ENCODE peak calls at places on chromosomes 12 and 14, in nine cellular contexts. D is adrenal gland, K is fibroblast of the aortic adventitia, L is PC-9, N is heart left ventricle, V is Caco-2, O is LNCaP clone FGC, Q is natural killer cell, B is GM12878. E is an unnamed sample.

GRCh38 chr12:90305379-90305778 is 596.7 kb upstream of the ATP2B1 start:
- DNase-seq in L (peak), N (no peak), V (peak), B (no peak), D (no peak), Q (no peak), K (no peak), O (peak), E (no peak)

GRCh38 chr12:29226621-29227020 is 77.5 kb downstream of the FAR2 start:
- DNase-seq in L (no peak), V (no peak), Q (no peak), O (no peak), N (no peak), B (no peak), D (no peak), K (no peak), E (no peak)

GRCh38 chr14:53327716-53328115 is 174.6 kb upstream of the DDHD1 start:
- DNase-seq in D (peak), N (no peak), K (peak), Q (no peak), O (peak), L (no peak), V (no peak), B (no peak), E (no peak)

GRCh38 chr14:58104808-58105207 is 47.2 kb downstream of the ARMH4 start:
- DNase-seq in O (peak), N (no peak), B (no peak), K (peak), V (no peak), D (no peak), L (no peak), Q (no peak), E (peak)

GRCh38 chr14:94592457-94592856 is 11.2 kb downstream of the SERPINA5 start:
- DNase-seq in L (no peak), V (no peak), N (no peak), Q (no peak), D (no peak), O (no peak), K (no peak), B (no peak), E (no peak)

GRCh38 chr14:31950760-31951637 is 126.1 kb upstream of the ARHGAP5 start:
- DNase-seq in D (no peak), O (no peak), B (no peak), V (no peak), Q (no peak), N (peak), L (peak), K (peak), E (no peak)

GRCh38 chr12:125651625-125652024 is 586.4 kb downstream of the AACS start:
- DNase-seq in K (no peak), D (no peak), O (no peak), Q (no peak), B (no peak), N (no peak), V (no peak), L (no peak), E (no peak)

GRCh38 chr12:71639341-71639760 is 24.3 kb downstream of the ZFC3H1 start:
- DNase-seq in N (peak), L (no peak), D (no peak), V (peak), Q (no peak), B (no peak), K (no peak), O (no peak), E (no peak)

GRCh38 chr12:513446-513845 is 53.7 kb downstream of the B4GALNT3 start:
- DNase-seq in B (no peak), Q (no peak), N (no peak), O (no peak), D (no peak), L (peak), V (peak), K (no peak), E (no peak)

GRCh38 chr12:117161460-117162166 is 28.7 kb downstream of the FBXO21 start:
- DNase-seq in L (no peak), V (no peak), O (no peak), N (no peak), K (no peak), Q (no peak), D (no peak), B (no peak), E (no peak)

GRCh38 chr14:31229638-31230229 is 22.1 kb upstream of the HECTD1 start:
- DNase-seq in N (peak), L (peak), O (peak), V (peak), B (no peak), Q (no peak), D (peak), K (peak), E (peak)

GRCh38 chr14:104956290-104956890 is 21.8 kb downstream of the AHNAK2 start:
- DNase-seq in O (no peak), L (no peak), V (no peak), D (peak), K (no peak), Q (no peak), B (no peak), N (peak), E (no peak)

GRCh38 chr12:94429191-94429590 is 30.5 kb downstream of the CEP83 start:
- DNase-seq in K (no peak), O (no peak), V (no peak), N (no peak), L (no peak), Q (no peak), B (no peak), D (no peak), E (no peak)

GRCh38 chr14:61438860-61439765 is 117.7 kb downstream of the PRKCH start:
- DNase-seq in V (peak), B (peak), K (peak), Q (no peak), O (peak), L (peak), D (peak), N (peak), E (no peak)

GRCh38 chr12:64696065-64696741 is 63.0 kb downstream of the GNS start:
- DNase-seq in D (no peak), Q (no peak), K (peak), O (no peak), B (no peak), N (no peak), L (no peak), V (no peak), E (no peak)

GRCh38 chr14:61512026-61512425 is 183.3 kb upstream of the HIF1A start:
- DNase-seq in Q (no peak), B (no peak), N (no peak), K (no peak), D (no peak), O (no peak), L (no peak), V (no peak), E (no peak)

DNA sequence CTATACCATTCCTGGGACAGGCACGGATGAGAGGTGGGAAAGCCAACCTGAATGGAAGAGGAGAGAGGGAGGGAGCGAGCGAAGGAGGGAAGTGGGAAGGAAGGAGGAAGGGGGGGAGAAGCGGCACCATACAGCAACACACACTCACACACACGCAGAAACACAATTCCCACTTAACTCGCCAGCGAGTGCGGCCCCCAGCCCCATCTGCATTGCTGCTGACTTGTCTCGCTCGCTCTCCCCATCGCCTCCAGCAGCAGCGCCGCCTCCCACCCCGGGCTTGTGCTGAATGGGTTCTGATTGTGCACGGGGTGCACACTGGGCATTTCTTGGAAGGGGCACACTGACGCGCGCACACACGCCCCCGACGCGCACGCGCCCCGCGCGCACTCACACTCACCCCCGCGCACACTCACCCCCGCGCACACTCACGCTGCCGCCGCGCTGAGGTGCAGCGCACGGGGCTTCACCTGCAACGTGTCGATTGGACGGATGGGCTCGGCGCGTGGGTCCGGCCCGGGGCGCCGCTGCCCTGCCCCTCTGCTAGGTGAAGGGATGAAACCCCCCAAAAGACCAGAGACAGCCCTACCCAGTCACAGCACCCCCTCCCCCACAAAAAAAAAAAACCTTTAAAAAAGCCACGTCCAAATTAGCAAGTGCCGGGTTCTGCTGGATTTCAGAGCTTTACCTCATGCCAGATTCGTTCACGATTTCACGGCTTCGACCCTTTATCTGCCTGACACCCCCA is 680 bp downstream of the GRIN2B start:
- DNase-seq in D (no peak), B (no peak), O (no peak), Q (no peak), N (no peak), V (no peak), L (no peak), K (no peak), E (no peak)
- TF ChIP-seq CTCF in D (no peak), B (no peak), O (no peak), Q (no peak), N (no peak), V (no peak), L (no peak), K (no peak), E (no peak)

GRCh38 chr12:54684636-54685630 is 36.8 kb upstream of the DCD start:
- DNase-seq in L (no peak), Q (no peak), D (no peak), V (no peak), O (no peak), N (no peak), B (no peak), K (no peak), E (no peak)

GRCh38 chr12:54689034-54689372 is 40.8 kb upstream of the DCD start:
- DNase-seq in L (no peak), D (no peak), Q (no peak), N (no peak), O (no peak), K (no peak), V (no peak), B (no peak), E (no peak)

GRCh38 chr12:54688309-54689033 is 40.3 kb upstream of the DCD start:
- DNase-seq in Q (no peak), B (no peak), K (no peak), N (no peak), L (no peak), O (no peak), V (no peak), D (no peak), E (no peak)

GRCh38 chr12:54692353-54692752 is 44.2 kb upstream of the DCD start:
- DNase-seq in Q (no peak), V (no peak), O (no peak), B (no peak), N (no peak), D (no peak), K (no peak), L (no peak), E (no peak)

GRCh38 chr12:54689984-54690383 is 41.8 kb upstream of the DCD start:
- DNase-seq in K (no peak), D (no peak), O (no peak), Q (no peak), N (no peak), L (no peak), B (no peak), V (no peak), E (no peak)
- TF ChIP-seq CTCF in K (no peak), D (no peak), O (peak), Q (no peak), N (no peak), L (no peak), B (peak), V (peak), E (no peak)

DNA sequence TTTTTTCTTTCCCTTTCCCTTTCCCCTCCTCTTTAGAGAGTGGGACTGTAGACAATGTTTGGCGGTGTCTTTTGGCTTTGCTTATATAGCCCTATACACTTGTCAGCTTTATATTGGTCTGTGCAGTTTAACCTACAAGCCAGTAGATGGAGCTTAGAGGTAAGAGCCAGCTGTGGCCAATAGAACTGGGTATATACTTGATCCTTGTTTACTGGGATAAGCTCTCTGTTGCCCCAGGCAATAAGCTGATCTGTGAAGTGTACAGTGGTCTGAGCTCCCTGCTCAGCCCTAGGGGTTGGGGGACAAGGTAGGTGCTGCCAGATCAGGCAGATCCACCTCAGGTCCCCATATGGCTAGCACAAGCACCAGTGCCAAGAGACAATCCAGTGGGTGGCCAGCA is 434.1 kb downstream of the NOVA1 start:
- DNase-seq in N (no peak), L (no peak), O (peak), K (peak), V (peak), B (no peak), D (no peak), Q (no peak), E (no peak)
- TF ChIP-seq CTCF in N (no peak), L (peak), O (peak), K (peak), V (peak), B (no peak), D (no peak), Q (no peak), E (no peak)

GRCh38 chr14:21999400-21999799 is 325.8 kb upstream of the OR4E1 start:
- DNase-seq in D (no peak), V (no peak), N (no peak), L (no peak), Q (no peak), O (no peak), K (no peak), B (no peak), E (no peak)

GRCh38 chr14:21993837-21994236 is 320.2 kb upstream of the OR4E1 start:
- DNase-seq in K (no peak), Q (no peak), V (no peak), L (no peak), D (no peak), N (no peak), O (no peak), B (no peak), E (no peak)

GRCh38 chr14:21995332-21995731 is 321.7 kb upstream of the OR4E1 start:
- DNase-seq in K (no peak), N (no peak), D (no peak), B (no peak), Q (no peak), L (no peak), V (no peak), O (no peak), E (no peak)

GRCh38 chr14:21993070-21993469 is 319.5 kb upstream of the OR4E1 start:
- DNase-seq in Q (no peak), N (no peak), L (no peak), D (no peak), B (no peak), K (no peak), O (no peak), V (no peak), E (no peak)

GRCh38 chr14:21997300-21997699 is 323.7 kb upstream of the OR4E1 start:
- DNase-seq in O (no peak), B (no peak), D (no peak), Q (no peak), N (no peak), V (no peak), K (no peak), L (no peak), E (no peak)
- TF ChIP-seq CTCF in O (peak), B (peak), D (no peak), Q (no peak), N (no peak), V (peak), K (no peak), L (no peak), E (no peak)

GRCh38 chr12:57815177-57816000 is 3.1 kb downstream of the AVIL start:
- DNase-seq in D (no peak), O (no peak), L (no peak), V (no peak), Q (no peak), N (no peak), B (no peak), K (no peak), E (no peak)
- TF ChIP-seq CTCF in D (no peak), O (no peak), L (no peak), V (peak), Q (no peak), N (no peak), B (no peak), K (peak), E (no peak)

GRCh38 chr12:53268009-53268636 is at the start of gene ESPL1:
- DNase-seq in V (peak), K (peak), L (peak), Q (peak), B (peak), D (peak), O (no peak), N (peak), E (no peak)
- TF ChIP-seq CTCF in V (peak), K (peak), L (no peak), Q (no peak), B (peak), D (peak), O (no peak), N (no peak), E (peak)

GRCh38 chr12:12397184-12397583 is 40.3 kb downstream of the BORCS5 start:
- DNase-seq in D (no peak), L (no peak), B (no peak), Q (no peak), V (no peak), O (no peak), N (no peak), K (no peak), E (no peak)

GRCh38 chr12:12396727-12397126 is 39.8 kb downstream of the BORCS5 start:
- DNase-seq in V (no peak), L (no peak), N (no peak), O (no peak), D (no peak), B (no peak), Q (no peak), K (no peak), E (no peak)

GRCh38 chr12:12399906-12400305 is 43.0 kb downstream of the BORCS5 start:
- DNase-seq in B (no peak), V (no peak), D (no peak), L (no peak), K (peak), O (no peak), Q (no peak), N (no peak), E (no peak)

GRCh38 chr12:12399161-12399560 is 42.3 kb downstream of the BORCS5 start:
- DNase-seq in D (no peak), N (no peak), L (no peak), V (no peak), O (no peak), K (no peak), Q (no peak), B (no peak), E (no peak)

GRCh38 chr12:12398026-12398859 is 41.4 kb downstream of the BORCS5 start:
- DNase-seq in L (peak), O (no peak), K (peak), B (no peak), V (peak), Q (no peak), N (peak), D (peak), E (peak)
- TF ChIP-seq CTCF in L (no peak), O (peak), K (no peak), B (no peak), V (no peak), Q (no peak), N (peak), D (no peak), E (no peak)

GRCh38 chr12:62207248-62207647 is 53.0 kb upstream of the USP15 start:
- DNase-seq in Q (no peak), D (no peak), L (no peak), B (no peak), N (no peak), V (no peak), O (no peak), K (no peak), E (no peak)

GRCh38 chr12:62214847-62215246 is 45.4 kb upstream of the USP15 start:
- DNase-seq in K (no peak), D (no peak), Q (no peak), V (no peak), N (no peak), B (no peak), L (no peak), O (no peak), E (no peak)

GRCh38 chr12:62211510-62211909 is 48.7 kb upstream of the USP15 start:
- DNase-seq in O (no peak), N (no peak), Q (no peak), K (no peak), V (no peak), L (no peak), B (no peak), D (no peak), E (no peak)

GRCh38 chr12:62205348-62205747 is 54.9 kb upstream of the USP15 start:
- DNase-seq in O (no peak), Q (no peak), B (no peak), V (peak), N (no peak), L (no peak), D (no peak), K (no peak), E (no peak)

DNA sequence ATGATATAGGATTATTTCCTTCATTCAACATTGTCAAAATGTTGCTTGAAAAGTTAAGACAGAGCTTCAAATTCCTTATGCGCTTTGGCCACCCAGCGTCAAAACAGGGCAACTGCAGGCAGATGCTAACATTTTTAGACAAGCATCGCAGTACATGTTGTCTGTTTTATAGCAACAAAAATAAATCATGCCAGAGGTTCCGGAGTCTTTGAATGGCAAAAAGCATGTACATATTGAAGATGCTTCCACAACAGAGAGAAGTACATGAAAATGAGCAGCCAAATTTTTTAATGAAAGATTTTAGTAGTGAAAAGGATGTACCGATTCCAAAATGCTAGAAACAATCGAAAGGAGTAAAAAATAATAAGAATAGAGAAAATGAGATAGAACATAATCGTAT is 49.8 kb upstream of the USP15 start:
- DNase-seq in K (peak), L (peak), N (no peak), O (peak), D (no peak), Q (no peak), V (no peak), B (no peak), E (no peak)
- TF ChIP-seq CTCF in K (peak), L (peak), N (peak), O (peak), D (peak), Q (peak), V (peak), B (peak), E (peak)

E was measured in AG04449.